ENCODE peak calls at places on chromosome 15, in ten cellular contexts. I is NCI-H1105 treated with DMSO at 0.1 percent for 48 hours; B is NCI-H1048; U is GM03348; X is EH; W is fibroblast of mammary gland; V is activated naive CD4-positive, alpha-beta T cell; Z is C1 segment of cervical spinal cord; S is breast epithelium; Q is NCI-H187 treated with DMSO at 0.1 percent for 48 hours. P is an unnamed sample.

GRCh38 chr15:62549345-62549970 is 384.4 kb upstream of the C2CD4B start:
- DNase-seq in S (no peak), V (no peak), X (peak; percentile 54), U (no peak), B (no peak), I (peak; percentile 8), Z (no peak), W (peak; percentile 54), Q (no peak), P (no peak)

GRCh38 chr15:84598993-84599392 is 1.8 kb upstream of the ZSCAN2 start:
- DNase-seq in U (peak; percentile 70), B (no peak), V (no peak), W (peak; percentile 74), X (peak; percentile 66), Q (no peak), I (peak; percentile 15), Z (no peak), S (no peak), P (no peak)

GRCh38 chr15:39472661-39473657 is 107.9 kb upstream of the THBS1 start:
- DNase-seq in W (peak; percentile 97), I (no peak), Q (no peak), B (no peak), V (no peak), X (peak; percentile 99), U (peak; percentile 78), Z (no peak), S (no peak), P (no peak)

GRCh38 chr15:26772588-26773484 is at the start of gene GABRB3:
- DNase-seq in V (no peak), I (peak; percentile 25), X (no peak), Q (no peak), W (peak; percentile 1), U (peak; percentile 63), Z (peak; percentile 50), B (no peak), S (no peak), P (no peak)

GRCh38 chr15:92224843-92225242 is 168.8 kb upstream of the ST8SIA2 start:
- DNase-seq in Q (no peak), Z (no peak), X (no peak), S (no peak), B (no peak), I (no peak), U (no peak), V (no peak), W (no peak), P (no peak)

GRCh38 chr15:100193277-100193860 is 148.4 kb downstream of the ADAMTS17 start:
- DNase-seq in I (no peak), U (no peak), V (no peak), B (no peak), W (no peak), Q (no peak), X (no peak), Z (no peak), S (no peak), P (no peak)

GRCh38 chr15:48469681-48470080 is 138.5 kb downstream of the DUT start:
- DNase-seq in U (no peak), S (no peak), Q (no peak), B (no peak), I (no peak), W (no peak), V (no peak), X (no peak), Z (no peak), P (no peak)

GRCh38 chr15:92178908-92179307 is 214.8 kb upstream of the ST8SIA2 start:
- DNase-seq in V (no peak), S (no peak), Q (no peak), X (no peak), I (no peak), B (no peak), U (no peak), W (no peak), Z (no peak), P (no peak)

GRCh38 chr15:76336254-76337046 is at the start of gene ISL2:
- DNase-seq in X (peak; percentile 99), V (no peak), U (peak; percentile 93), S (no peak), B (peak; percentile 91), I (peak; percentile 71), Q (no peak), W (peak; percentile 45), Z (no peak), P (no peak)

GRCh38 chr15:33330931-33331330 is 20.2 kb downstream of the RYR3 start:
- DNase-seq in B (no peak), I (peak; percentile 99), W (no peak), X (no peak), S (no peak), Q (peak; percentile 97), U (no peak), Z (no peak), V (no peak), P (no peak)

GRCh38 chr15:56243117-56243773 is 434 bp downstream of the RFX7 start:
- DNase-seq in I (peak; percentile 49), Q (no peak), U (peak; percentile 54), V (no peak), B (no peak), S (no peak), Z (peak; percentile 70), X (peak; percentile 55), W (peak; percentile 40), P (no peak)

GRCh38 chr15:92820233-92821021 is 79.7 kb upstream of the CHD2 start:
- DNase-seq in W (peak; percentile 85), Z (peak; percentile 90), I (peak; percentile 87), Q (peak; percentile 92), X (peak; percentile 91), U (peak; percentile 98), B (peak; percentile 72), S (peak; percentile 95), V (peak; percentile 63), P (peak; percentile 88)

GRCh38 chr15:92648190-92648875 is 7.2 kb downstream of the FAM174B start:
- DNase-seq in Z (no peak), V (no peak), X (no peak), S (no peak), W (no peak), I (peak; percentile 35), Q (no peak), B (no peak), U (no peak), P (no peak)

GRCh38 chr15:78024141-78024567 is 53.4 kb downstream of the TBC1D2B start:
- DNase-seq in S (no peak), I (no peak), W (peak; percentile 60), V (no peak), Q (no peak), Z (no peak), X (no peak), B (no peak), U (peak; percentile 45), P (no peak)

GRCh38 chr15:83899670-83900069 is 245.7 kb downstream of the ADAMTSL3 start:
- DNase-seq in Q (no peak), X (no peak), W (no peak), B (no peak), Z (no peak), U (no peak), V (no peak), I (no peak), S (no peak), P (no peak)

GRCh38 chr15:60001642-60002527 is 2.2 kb upstream of the FOXB1 start:
- DNase-seq in U (no peak), I (no peak), Z (no peak), X (no peak), Q (no peak), V (no peak), S (no peak), B (no peak), W (no peak), P (no peak)

GRCh38 chr15:24752354-24752753 is 76.8 kb downstream of the NPAP1 start:
- DNase-seq in U (no peak), Z (no peak), B (no peak), X (no peak), Q (no peak), W (no peak), S (no peak), I (no peak), V (no peak), P (no peak)

GRCh38 chr15:79896131-79896633 is 632 bp downstream of the MTHFS start:
- DNase-seq in B (no peak), X (peak; percentile 19), V (no peak), Z (no peak), U (no peak), S (no peak), Q (no peak), I (no peak), W (no peak), P (no peak)

GRCh38 chr15:77877869-77878577 is 199.5 kb downstream of the TBC1D2B start:
- DNase-seq in Q (no peak), Z (no peak), B (no peak), S (no peak), U (no peak), W (no peak), I (no peak), X (peak; percentile 13), V (no peak), P (no peak)

GRCh38 chr15:58247803-58248503 is 109.8 kb downstream of the AQP9 start:
- DNase-seq in S (no peak), W (no peak), U (no peak), X (no peak), I (no peak), Q (no peak), V (no peak), Z (no peak), B (no peak), P (no peak)

GRCh38 chr15:92580021-92580420 is 75.6 kb downstream of the FAM174B start:
- DNase-seq in Q (no peak), X (no peak), V (no peak), Z (no peak), I (no peak), B (no peak), W (no peak), S (no peak), U (no peak), P (no peak)

GRCh38 chr15:39404767-39405173 is 176.1 kb upstream of the THBS1 start:
- DNase-seq in I (no peak), U (peak; percentile 72), V (no peak), S (no peak), X (peak; percentile 100), Q (no peak), Z (no peak), W (peak; percentile 96), B (no peak), P (no peak)

GRCh38 chr15:99438691-99439523 is 126.9 kb upstream of the MEF2A start:
- DNase-seq in S (no peak), V (no peak), U (no peak), Z (no peak), I (no peak), B (no peak), Q (no peak), X (no peak), W (no peak), P (no peak)

GRCh38 chr15:90883971-90884718 is at the start of gene FES:
- DNase-seq in Z (peak; percentile 30), W (no peak), Q (no peak), U (peak; percentile 72), S (peak; percentile 65), X (peak; percentile 72), B (no peak), I (no peak), V (no peak), P (no peak)

GRCh38 chr15:38690737-38691332 is 126.2 kb upstream of the RASGRP1 start:
- DNase-seq in I (peak; percentile 87), S (peak; percentile 56), U (peak; percentile 59), V (peak; percentile 72), Z (peak; percentile 14), Q (peak; percentile 50), B (peak; percentile 11), X (peak; percentile 76), W (peak; percentile 75), P (peak; percentile 68)

GRCh38 chr15:36911322-36911944 is 188.9 kb downstream of the MEIS2 start:
- DNase-seq in X (peak; percentile 32), W (peak; percentile 79), I (no peak), U (peak; percentile 24), S (no peak), V (no peak), B (no peak), Q (no peak), Z (no peak), P (no peak)

GRCh38 chr15:70781236-70781635 is 17.9 kb upstream of the UACA start:
- DNase-seq in I (no peak), V (no peak), W (no peak), Q (no peak), X (peak; percentile 44), Z (no peak), U (no peak), B (no peak), S (no peak), P (no peak)

GRCh38 chr15:100031665-100032357 is 298.6 kb upstream of the LYSMD4 start:
- DNase-seq in B (no peak), S (no peak), I (no peak), U (no peak), W (no peak), Q (no peak), V (no peak), Z (no peak), X (no peak), P (no peak)

P was measured in iPS DF 6.9.